ENCODE peak calls at places on chromosomes 11 and 22, in nine cellular contexts. F, J, T, L, Y, S, P, X and A are unnamed samples.

GRCh38 chr11:34492806-34493414 is 20.7 kb downstream of the ELF5 start:
- DNase-seq in F (no peak), J (peak), T (peak), L (no peak), Y (no peak), S (peak), P (peak), X (peak), A (no peak)

GRCh38 chr11:130609121-130610035 is 160.9 kb downstream of the ADAMTS15 start:
- DNase-seq in F (peak), J (no peak), T (no peak), L (no peak), Y (peak), S (peak), P (no peak), X (peak), A (peak)

GRCh38 chr11:111935331-111936044 is 1.7 kb upstream of the DIXDC1 start:
- DNase-seq in F (no peak), J (no peak), T (no peak), L (no peak), Y (no peak), S (no peak), P (no peak), X (no peak), A (no peak)

GRCh38 chr11:45180158-45180887 is 33.9 kb downstream of the PRDM11 start:
- DNase-seq in F (no peak), J (no peak), T (no peak), L (no peak), Y (peak), S (no peak), P (no peak), X (no peak), A (peak)

GRCh38 chr11:68128682-68129327 is 7.6 kb upstream of the CHKA start:
- DNase-seq in F (no peak), J (no peak), T (no peak), L (no peak), Y (peak), S (peak), P (no peak), X (peak), A (peak)

GRCh38 chr11:86774422-86774821 is 25.9 kb upstream of the PRSS23 start:
- DNase-seq in F (no peak), J (no peak), T (no peak), L (no peak), Y (no peak), S (no peak), P (no peak), X (no peak), A (no peak)

GRCh38 chr11:102422817-102423725 is 29.5 kb downstream of the TMEM123 start:
- DNase-seq in F (no peak), J (no peak), T (no peak), L (no peak), Y (no peak), S (no peak), P (no peak), X (no peak), A (no peak)

GRCh38 chr11:78313898-78314297 is 103.7 kb downstream of the GAB2 start:
- DNase-seq in F (no peak), J (no peak), T (no peak), L (no peak), Y (no peak), S (no peak), P (no peak), X (no peak), A (peak)

GRCh38 chr11:59545179-59546020 is 34.1 kb downstream of the OR4D9 start:
- DNase-seq in F (no peak), J (no peak), T (no peak), L (no peak), Y (no peak), S (no peak), P (no peak), X (no peak), A (no peak)

GRCh38 chr11:100556781-100557180 is 130.3 kb upstream of the ARHGAP42 start:
- DNase-seq in F (no peak), J (no peak), T (no peak), L (no peak), Y (no peak), S (no peak), P (no peak), X (no peak), A (no peak)

GRCh38 chr22:31089101-31090100 is 8.3 kb downstream of the SMTN start:
- DNase-seq in F (peak), J (peak), T (no peak), L (no peak), Y (no peak), S (peak), P (peak), X (no peak), A (no peak)

GRCh38 chr22:47136050-47136449 is 373.6 kb downstream of the TBC1D22A start:
- DNase-seq in F (no peak), J (no peak), T (no peak), L (no peak), Y (no peak), S (no peak), P (no peak), X (no peak), A (no peak)

GRCh38 chr11:111557425-111558111 is 17.0 kb downstream of the LAYN start:
- DNase-seq in F (no peak), J (no peak), T (peak), L (peak), Y (no peak), S (no peak), P (no peak), X (peak), A (no peak)

GRCh38 chr11:9003573-9004309 is at the start of gene NRIP3:
- DNase-seq in F (peak), J (peak), T (no peak), L (no peak), Y (peak), S (peak), P (peak), X (peak), A (peak)

GRCh38 chr11:122661182-122661945 is 5.8 kb downstream of the UBASH3B start:
- DNase-seq in F (no peak), J (no peak), T (no peak), L (no peak), Y (no peak), S (no peak), P (no peak), X (peak), A (no peak)

GRCh38 chr22:23035557-23036277 is 34.6 kb upstream of the GNAZ start:
- DNase-seq in F (no peak), J (no peak), T (no peak), L (no peak), Y (no peak), S (no peak), P (peak), X (no peak), A (no peak)

GRCh38 chr22:24947881-24948280 is 1.4 kb upstream of the LHFPL7 start:
- DNase-seq in F (no peak), J (no peak), T (no peak), L (no peak), Y (no peak), S (no peak), P (no peak), X (no peak), A (no peak)

GRCh38 chr11:102724904-102725515 is at the start of gene MMP8:
- DNase-seq in F (no peak), J (no peak), T (no peak), L (peak), Y (no peak), S (no peak), P (no peak), X (peak), A (no peak)

GRCh38 chr22:43851979-43852307 is 10.4 kb downstream of the SULT4A1 start:
- DNase-seq in F (no peak), J (no peak), T (no peak), L (no peak), Y (no peak), S (no peak), P (no peak), X (no peak), A (no peak)

GRCh38 chr22:29456211-29456671 is 17.9 kb downstream of the RFPL1 start:
- DNase-seq in F (no peak), J (no peak), T (no peak), L (peak), Y (no peak), S (no peak), P (no peak), X (peak), A (no peak)

GRCh38 chr11:122258446-122258994 is 142.5 kb upstream of the BLID start:
- DNase-seq in F (no peak), J (no peak), T (no peak), L (no peak), Y (no peak), S (no peak), P (no peak), X (no peak), A (no peak)

GRCh38 chr11:6565325-6565724 is 38.1 kb downstream of the RRP8 start:
- DNase-seq in F (no peak), J (no peak), T (no peak), L (no peak), Y (no peak), S (no peak), P (no peak), X (no peak), A (no peak)

GRCh38 chr11:47071871-47072270 is 104.8 kb downstream of the ARFGAP2 start:
- DNase-seq in F (no peak), J (no peak), T (no peak), L (no peak), Y (peak), S (no peak), P (no peak), X (peak), A (no peak)

GRCh38 chr11:123176785-123177184 is 18.3 kb downstream of the CLMP start:
- DNase-seq in F (no peak), J (no peak), T (no peak), L (no peak), Y (no peak), S (no peak), P (no peak), X (no peak), A (no peak)

GRCh38 chr22:22143448-22143847 is 101.1 kb upstream of the VPREB1 start:
- DNase-seq in F (no peak), J (no peak), T (no peak), L (no peak), Y (no peak), S (no peak), P (no peak), X (no peak), A (no peak)

GRCh38 chr22:41447435-41448188 is 1.0 kb upstream of the TOB2 start:
- DNase-seq in F (peak), J (peak), T (no peak), L (no peak), Y (peak), S (peak), P (peak), X (peak), A (peak)

GRCh38 chr11:129785383-129786111 is 30.1 kb upstream of the TMEM45B start:
- DNase-seq in F (no peak), J (no peak), T (no peak), L (no peak), Y (no peak), S (no peak), P (peak), X (no peak), A (no peak)

GRCh38 chr11:46681814-46682213 is 18.6 kb downstream of the ARHGAP1 start:
- DNase-seq in F (no peak), J (no peak), T (no peak), L (no peak), Y (no peak), S (no peak), P (no peak), X (no peak), A (no peak)

GRCh38 chr11:45023065-45023365 is 72.3 kb upstream of the TP53I11 start:
- DNase-seq in F (no peak), J (no peak), T (no peak), L (no peak), Y (no peak), S (no peak), P (no peak), X (peak), A (no peak)

GRCh38 chr11:1338201-1339065 is 29.0 kb upstream of the TOLLIP start:
- DNase-seq in F (no peak), J (no peak), T (no peak), L (no peak), Y (no peak), S (no peak), P (peak), X (no peak), A (no peak)

GRCh38 chr11:126522606-126523005 is 167.1 kb downstream of the ST3GAL4 start:
- DNase-seq in F (no peak), J (no peak), T (no peak), L (no peak), Y (no peak), S (no peak), P (no peak), X (no peak), A (peak)

GRCh38 chr22:48181168-48181955 is 1418.9 kb downstream of the TBC1D22A start:
- DNase-seq in F (peak), J (no peak), T (no peak), L (no peak), Y (no peak), S (no peak), P (no peak), X (no peak), A (no peak)

GRCh38 chr11:93196816-93197382 is 892 bp downstream of the SLC36A4 start:
- DNase-seq in F (no peak), J (no peak), T (no peak), L (no peak), Y (no peak), S (no peak), P (peak), X (peak), A (no peak)

GRCh38 chr11:72996959-72997358 is 145.2 kb downstream of the FCHSD2 start:
- DNase-seq in F (no peak), J (no peak), T (no peak), L (no peak), Y (no peak), S (no peak), P (no peak), X (no peak), A (no peak)

GRCh38 chr22:37589607-37590006 is 9.7 kb upstream of the LGALS2 start:
- DNase-seq in F (no peak), J (no peak), T (no peak), L (no peak), Y (no peak), S (no peak), P (no peak), X (no peak), A (no peak)

GRCh38 chr11:93614111-93614784 is 47.2 kb upstream of the CEP295 start:
- DNase-seq in F (no peak), J (no peak), T (no peak), L (no peak), Y (no peak), S (no peak), P (peak), X (no peak), A (no peak)

GRCh38 chr11:44793350-44794090 is 66.8 kb downstream of the TSPAN18 start:
- DNase-seq in F (no peak), J (no peak), T (no peak), L (no peak), Y (no peak), S (no peak), P (no peak), X (no peak), A (peak)

GRCh38 chr11:11988099-11988651 is 20.3 kb downstream of the DKK3 start:
- DNase-seq in F (no peak), J (no peak), T (no peak), L (peak), Y (no peak), S (no peak), P (no peak), X (peak), A (peak)

GRCh38 chr11:74268451-74268850 is 43.0 kb downstream of the P4HA3 start:
- DNase-seq in F (no peak), J (no peak), T (no peak), L (no peak), Y (no peak), S (no peak), P (no peak), X (no peak), A (no peak)

GRCh38 chr11:36376888-36377758 is 81.0 kb downstream of the PRR5L start:
- DNase-seq in F (no peak), J (peak), T (no peak), L (no peak), Y (peak), S (peak), P (no peak), X (peak), A (peak)

GRCh38 chr11:36374726-36375125 is 78.6 kb downstream of the PRR5L start:
- DNase-seq in F (no peak), J (no peak), T (no peak), L (no peak), Y (no peak), S (no peak), P (no peak), X (no peak), A (no peak)

GRCh38 chr11:36377759-36378553 is 81.9 kb downstream of the PRR5L start:
- DNase-seq in F (no peak), J (no peak), T (no peak), L (no peak), Y (no peak), S (no peak), P (no peak), X (no peak), A (no peak)

GRCh38 chr11:36375348-36376314 is 79.5 kb downstream of the PRR5L start:
- DNase-seq in F (no peak), J (no peak), T (no peak), L (no peak), Y (no peak), S (no peak), P (no peak), X (no peak), A (no peak)

DNA sequence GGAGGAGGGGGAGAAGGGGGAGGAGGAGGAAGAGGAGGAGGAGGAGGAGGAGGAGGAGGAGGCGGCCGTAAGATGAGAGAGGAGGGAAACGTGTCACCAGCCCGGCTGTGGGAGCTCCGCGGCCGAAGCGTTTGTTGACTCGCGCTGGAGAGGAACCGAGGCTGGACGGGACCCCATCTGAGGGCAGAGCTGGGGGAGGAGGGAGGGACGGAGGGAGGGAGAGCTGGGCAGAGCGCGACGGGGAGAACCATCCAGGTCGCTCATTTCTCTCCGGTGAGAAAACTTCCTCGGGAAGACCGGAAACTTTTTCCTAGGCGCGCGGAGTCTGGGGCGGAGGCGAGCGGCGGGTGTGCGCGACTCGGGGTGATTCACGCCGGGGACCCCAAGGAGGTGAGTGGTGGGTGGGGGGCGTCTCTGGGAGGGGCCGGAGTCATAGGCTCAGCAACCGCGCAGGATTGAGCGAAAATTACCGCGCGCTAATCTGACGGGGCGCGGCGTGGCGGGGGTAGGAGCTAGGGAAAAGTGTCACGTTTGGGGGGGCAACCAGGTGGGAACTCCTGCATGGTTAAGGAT is 80.3 kb downstream of the PRR5L start:
- DNase-seq in F (no peak), J (peak), T (no peak), L (no peak), Y (peak), S (peak), P (no peak), X (peak), A (peak)
- H3K4me3 ChIP-seq in F (peak), J (peak), T (peak), L (peak), Y (peak), S (peak), P (peak), X (peak), A (peak)

GRCh38 chr11:95739526-95739925 is 50.1 kb downstream of the FAM76B start:
- DNase-seq in F (no peak), J (no peak), T (no peak), L (no peak), Y (no peak), S (no peak), P (no peak), X (no peak), A (no peak)
- H3K4me3 ChIP-seq in F (no peak), J (no peak), T (no peak), L (no peak), Y (no peak), S (no peak), P (no peak), X (no peak), A (no peak)

DNA sequence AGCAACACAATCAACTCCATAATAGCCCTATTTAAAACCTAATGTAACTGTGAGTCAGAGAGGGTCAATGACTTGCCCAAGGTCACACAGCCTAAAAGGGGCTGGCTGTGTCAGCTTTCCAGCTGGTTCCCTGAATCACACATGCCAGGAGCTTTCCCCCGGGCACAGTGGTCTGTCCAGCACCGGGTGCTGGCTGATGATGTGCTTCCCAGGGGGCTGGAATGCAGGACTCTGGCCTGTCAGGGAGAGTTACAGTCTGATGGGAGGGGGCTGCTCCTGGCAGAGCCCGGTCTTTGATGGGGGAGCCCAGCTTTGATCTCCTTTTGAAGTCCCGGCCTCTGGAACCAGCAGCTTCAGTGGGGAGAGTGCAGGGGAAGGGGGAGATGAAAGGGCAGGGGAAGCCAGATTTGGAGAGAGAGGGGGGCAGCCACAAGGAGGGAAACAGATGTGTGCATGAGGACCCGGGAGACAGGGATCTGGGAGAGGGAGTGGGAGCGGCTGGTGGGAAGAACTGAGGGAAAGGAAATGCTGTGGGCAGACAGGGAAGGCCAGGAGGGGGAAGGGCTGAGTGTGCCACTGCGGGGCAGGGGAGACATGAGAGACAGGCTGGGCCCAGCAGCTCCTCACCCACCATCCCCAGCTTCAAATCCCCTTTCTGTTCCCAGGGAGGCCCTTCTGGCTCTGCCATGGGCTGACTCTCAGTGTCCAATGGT is 102.6 kb downstream of the NECTIN1 start:
- DNase-seq in F (no peak), J (no peak), T (no peak), L (no peak), Y (no peak), S (no peak), P (no peak), X (no peak), A (no peak)
- H3K4me3 ChIP-seq in F (no peak), J (no peak), T (no peak), L (no peak), Y (no peak), S (no peak), P (no peak), X (no peak), A (no peak)

DNA sequence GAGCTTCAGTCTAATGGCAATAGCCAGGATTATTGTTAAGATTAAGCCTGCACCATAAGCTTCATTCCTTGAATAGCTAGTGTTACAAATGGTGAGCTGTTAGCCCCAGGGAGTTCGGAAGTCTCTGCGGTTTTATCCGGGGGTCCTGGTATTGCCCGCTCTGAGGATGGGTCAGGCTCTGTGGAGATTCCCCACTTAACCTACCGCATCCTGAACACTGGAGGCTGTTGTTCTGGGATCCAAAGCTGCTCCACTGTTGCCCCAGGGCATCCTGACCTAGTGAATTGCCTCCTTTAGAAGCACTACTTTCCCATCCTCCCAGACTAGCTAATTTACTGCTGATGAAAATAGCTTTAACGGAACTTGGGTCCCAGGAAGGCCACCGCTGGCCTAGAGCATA is 14.5 kb upstream of the PEX26 start:
- DNase-seq in F (no peak), J (no peak), T (no peak), L (no peak), Y (no peak), S (no peak), P (no peak), X (no peak), A (no peak)
- H3K4me3 ChIP-seq in F (no peak), J (no peak), T (no peak), L (no peak), Y (no peak), S (no peak), P (no peak), X (no peak), A (no peak)

GRCh38 chr11:43582024-43582836 is 98.3 kb upstream of the HSD17B12 start:
- DNase-seq in F (no peak), J (no peak), T (no peak), L (no peak), Y (no peak), S (no peak), P (no peak), X (no peak), A (no peak)
- H3K4me3 ChIP-seq in F (no peak), J (no peak), T (no peak), L (no peak), Y (peak), S (peak), P (no peak), X (peak), A (no peak)

GRCh38 chr11:64776425-64776824 is 1.9 kb downstream of the SF1 start:
- DNase-seq in F (no peak), J (no peak), T (no peak), L (no peak), Y (no peak), S (no peak), P (no peak), X (no peak), A (no peak)
- H3K4me3 ChIP-seq in F (peak), J (peak), T (peak), L (peak), Y (peak), S (peak), P (peak), X (peak), A (peak)